ENCODE peak calls at places on chromosomes 7 and 10, in nine cellular contexts. E is caudate nucleus; N is activated naive CD8-positive, alpha-beta T cell treated with anti-CD3 and anti-CD28 coated beads, Interleukin-2, amount 50 U/mL, for 24 hours; A is DMS153; S is stimulated activated CD4-positive, alpha-beta T cell treated with anti-CD3 and anti-CD28 coated beads, Interleukin-2, amount 100 ng/mL, for 48 hours; R is activated T-cell treated with anti-CD3 and anti-CD28 coated beads, Interleukin-2, amount 50 U/mL, for 72 hours; D is right cardiac atrium; Z is H7; V is COR-L47. W is an unnamed sample.

GRCh38 chr7:28316489-28316888 is 95.8 kb upstream of the CREB5 start:
- DNase-seq in E (no peak), N (no peak), A (no peak), S (no peak), R (peak; percentile 13), D (no peak), Z (no peak), V (no peak), W (no peak)

GRCh38 chr7:1889556-1890181 is 219.6 kb downstream of the ELFN1 start:
- DNase-seq in E (no peak), N (no peak), A (no peak), S (no peak), R (peak; percentile 29), D (peak; percentile 50), Z (no peak), V (no peak), W (no peak)

GRCh38 chr7:102377-102711 is 90.0 kb upstream of the FAM20C start:
- DNase-seq in E (no peak), N (no peak), A (no peak), S (no peak), R (no peak), D (no peak), Z (no peak), V (no peak), W (no peak)

GRCh38 chr10:48282829-48283228 is 8.3 kb upstream of the FRMPD2 start:
- DNase-seq in E (no peak), N (no peak), A (no peak), S (no peak), R (no peak), D (no peak), Z (no peak), V (no peak), W (no peak)

GRCh38 chr7:121303422-121304171 is 25.2 kb upstream of the WNT16 start:
- DNase-seq in E (no peak), N (peak; percentile 4), A (no peak), S (no peak), R (no peak), D (no peak), Z (no peak), V (no peak), W (no peak)

GRCh38 chr7:138072726-138073125 is 3.5 kb upstream of the AKR1D1 start:
- DNase-seq in E (no peak), N (no peak), A (no peak), S (no peak), R (no peak), D (no peak), Z (no peak), V (no peak), W (no peak)

GRCh38 chr10:6778992-6779701 is 199.1 kb upstream of the PRKCQ start:
- DNase-seq in E (no peak), N (no peak), A (no peak), S (no peak), R (no peak), D (no peak), Z (no peak), V (no peak), W (peak; percentile 90)

GRCh38 chr7:122532406-122533269 is 166.3 kb downstream of the RNF133 start:
- DNase-seq in E (no peak), N (no peak), A (no peak), S (no peak), R (no peak), D (no peak), Z (no peak), V (no peak), W (no peak)

GRCh38 chr10:114131094-114131493 is 42.9 kb downstream of the CCDC186 start:
- DNase-seq in E (no peak), N (no peak), A (no peak), S (no peak), R (no peak), D (no peak), Z (no peak), V (no peak), W (no peak)

GRCh38 chr10:27998178-27998953 is 513 bp downstream of the ODAD2 start:
- DNase-seq in E (no peak), N (peak; percentile 38), A (no peak), S (peak; percentile 1), R (peak; percentile 34), D (peak; percentile 61), Z (peak; percentile 75), V (no peak), W (no peak)

GRCh38 chr10:18364987-18365775 is 225.0 kb downstream of the CACNB2 start:
- DNase-seq in E (no peak), N (no peak), A (no peak), S (no peak), R (no peak), D (no peak), Z (no peak), V (no peak), W (no peak)

GRCh38 chr7:77866370-77866769 is 67.8 kb downstream of the PHTF2 start:
- DNase-seq in E (no peak), N (no peak), A (no peak), S (no peak), R (no peak), D (no peak), Z (no peak), V (no peak), W (no peak)